ENCODE peak calls at places on chromosomes 1 and 21, in nine cellular contexts. One of them, this sample, is unnamed.

GRCh38 chr1:157140068-157140588 is 1.9 kb upstream of the ETV3 start:
- DNase-seq in heart left ventricle: no peak
- DNase-seq in left lung: no peak
- DNase-seq in PC-3: no peak
- DNase-seq in lung: no peak
- DNase-seq in GM06990: no peak
- DNase-seq in cardiac fibroblast: peak; percentile 12
- DNase-seq in suprapubic skin: no peak
- DNase-seq in tibial artery: no peak
- DNase-seq in this sample: no peak

GRCh38 chr1:83547903-83548302 is 451.0 kb downstream of the TTLL7 start:
- DNase-seq in heart left ventricle: no peak
- DNase-seq in left lung: no peak
- DNase-seq in PC-3: no peak
- DNase-seq in lung: no peak
- DNase-seq in GM06990: no peak
- DNase-seq in cardiac fibroblast: no peak
- DNase-seq in suprapubic skin: no peak
- DNase-seq in tibial artery: no peak
- DNase-seq in this sample: peak; percentile 76

GRCh38 chr1:3651939-3652537 is at the start of gene TP73:
- DNase-seq in heart left ventricle: no peak
- DNase-seq in left lung: no peak
- DNase-seq in PC-3: peak; percentile 23
- DNase-seq in lung: no peak
- DNase-seq in GM06990: peak; percentile 83
- DNase-seq in cardiac fibroblast: no peak
- DNase-seq in suprapubic skin: peak; percentile 54
- DNase-seq in tibial artery: no peak
- DNase-seq in this sample: no peak

GRCh38 chr21:33115586-33116541 is 45.9 kb downstream of the OLIG1 start:
- DNase-seq in heart left ventricle: no peak
- DNase-seq in left lung: no peak
- DNase-seq in PC-3: no peak
- DNase-seq in lung: no peak
- DNase-seq in GM06990: no peak
- DNase-seq in cardiac fibroblast: no peak
- DNase-seq in suprapubic skin: no peak
- DNase-seq in tibial artery: no peak
- DNase-seq in this sample: no peak

GRCh38 chr1:191530928-191531327 is 627.3 kb upstream of the RGS18 start:
- DNase-seq in heart left ventricle: no peak
- DNase-seq in left lung: no peak
- DNase-seq in PC-3: no peak
- DNase-seq in lung: no peak
- DNase-seq in GM06990: no peak
- DNase-seq in cardiac fibroblast: no peak
- DNase-seq in suprapubic skin: no peak
- DNase-seq in tibial artery: no peak
- DNase-seq in this sample: no peak

GRCh38 chr1:225848044-225848955 is 33.9 kb downstream of the TMEM63A start:
- DNase-seq in heart left ventricle: peak; percentile 50
- DNase-seq in left lung: no peak
- DNase-seq in PC-3: no peak
- DNase-seq in lung: no peak
- DNase-seq in GM06990: peak; percentile 67
- DNase-seq in cardiac fibroblast: no peak
- DNase-seq in suprapubic skin: no peak
- DNase-seq in tibial artery: no peak
- DNase-seq in this sample: no peak

GRCh38 chr1:176857632-176858031 is 306.9 kb downstream of the ASTN1 start:
- DNase-seq in heart left ventricle: no peak
- DNase-seq in left lung: no peak
- DNase-seq in PC-3: peak; percentile 21
- DNase-seq in lung: no peak
- DNase-seq in GM06990: no peak
- DNase-seq in cardiac fibroblast: no peak
- DNase-seq in suprapubic skin: no peak
- DNase-seq in tibial artery: no peak
- DNase-seq in this sample: no peak

GRCh38 chr1:8022395-8023286 is 3.5 kb downstream of the ERRFI1 start:
- DNase-seq in heart left ventricle: no peak
- DNase-seq in left lung: no peak
- DNase-seq in PC-3: no peak
- DNase-seq in lung: no peak
- DNase-seq in GM06990: no peak
- DNase-seq in cardiac fibroblast: peak; percentile 22
- DNase-seq in suprapubic skin: no peak
- DNase-seq in tibial artery: no peak
- DNase-seq in this sample: no peak

GRCh38 chr1:157252473-157252872 is 114.3 kb upstream of the ETV3 start:
- DNase-seq in heart left ventricle: no peak
- DNase-seq in left lung: no peak
- DNase-seq in PC-3: no peak
- DNase-seq in lung: no peak
- DNase-seq in GM06990: no peak
- DNase-seq in cardiac fibroblast: peak; percentile 28
- DNase-seq in suprapubic skin: no peak
- DNase-seq in tibial artery: no peak
- DNase-seq in this sample: no peak

GRCh38 chr21:15140321-15141019 is 75.7 kb upstream of the NRIP1 start:
- DNase-seq in heart left ventricle: no peak
- DNase-seq in left lung: no peak
- DNase-seq in PC-3: no peak
- DNase-seq in lung: no peak
- DNase-seq in GM06990: no peak
- DNase-seq in cardiac fibroblast: no peak
- DNase-seq in suprapubic skin: no peak
- DNase-seq in tibial artery: no peak
- DNase-seq in this sample: no peak

GRCh38 chr1:228490120-228491078 is 3.2 kb downstream of the RNF187 start:
- DNase-seq in heart left ventricle: peak; percentile 78
- DNase-seq in left lung: no peak
- DNase-seq in PC-3: peak; percentile 18
- DNase-seq in lung: no peak
- DNase-seq in GM06990: no peak
- DNase-seq in cardiac fibroblast: peak; percentile 25
- DNase-seq in suprapubic skin: no peak
- DNase-seq in tibial artery: no peak
- DNase-seq in this sample: peak; percentile 76

GRCh38 chr1:236524142-236524891 is 535 bp downstream of the LGALS8 start:
- DNase-seq in heart left ventricle: peak; percentile 27
- DNase-seq in left lung: peak; percentile 53
- DNase-seq in PC-3: peak; percentile 64
- DNase-seq in lung: peak; percentile 60
- DNase-seq in GM06990: peak; percentile 64
- DNase-seq in cardiac fibroblast: peak; percentile 95
- DNase-seq in suprapubic skin: peak; percentile 73
- DNase-seq in tibial artery: peak; percentile 43
- DNase-seq in this sample: peak; percentile 81

GRCh38 chr1:236523704-236524141 is at the start of gene LGALS8:
- DNase-seq in heart left ventricle: peak; percentile 95
- DNase-seq in left lung: peak; percentile 92
- DNase-seq in PC-3: peak; percentile 67
- DNase-seq in lung: peak; percentile 92
- DNase-seq in GM06990: peak; percentile 85
- DNase-seq in cardiac fibroblast: peak; percentile 85
- DNase-seq in suprapubic skin: peak; percentile 95
- DNase-seq in tibial artery: peak; percentile 90
- DNase-seq in this sample: peak; percentile 75

GRCh38 chr1:236522937-236523703 is 662 bp upstream of the LGALS8 start:
- DNase-seq in heart left ventricle: peak; percentile 54
- DNase-seq in left lung: peak; percentile 41
- DNase-seq in PC-3: peak; percentile 18
- DNase-seq in lung: peak; percentile 31
- DNase-seq in GM06990: no peak
- DNase-seq in cardiac fibroblast: no peak
- DNase-seq in suprapubic skin: no peak
- DNase-seq in tibial artery: no peak
- DNase-seq in this sample: no peak

GRCh38 chr1:236524892-236525179 is 1.1 kb downstream of the LGALS8 start:
- DNase-seq in heart left ventricle: no peak
- DNase-seq in left lung: no peak
- DNase-seq in PC-3: no peak
- DNase-seq in lung: no peak
- DNase-seq in GM06990: no peak
- DNase-seq in cardiac fibroblast: no peak
- DNase-seq in suprapubic skin: no peak
- DNase-seq in tibial artery: no peak
- DNase-seq in this sample: no peak

GRCh38 chr1:236526079-236526478 is 2.3 kb downstream of the LGALS8 start:
- DNase-seq in heart left ventricle: no peak
- DNase-seq in left lung: no peak
- DNase-seq in PC-3: no peak
- DNase-seq in lung: no peak
- DNase-seq in GM06990: no peak
- DNase-seq in cardiac fibroblast: no peak
- DNase-seq in suprapubic skin: no peak
- DNase-seq in tibial artery: no peak
- DNase-seq in this sample: no peak
- H3K4me3 ChIP-seq in heart left ventricle: no peak overlapping the region
- H3K4me3 ChIP-seq in left lung: no peak overlapping the region
- H3K4me3 ChIP-seq in PC-3: no peak overlapping the region
- H3K4me3 ChIP-seq in lung: no peak overlapping the region
- H3K4me3 ChIP-seq in GM06990: no peak overlapping the region
- H3K4me3 ChIP-seq in cardiac fibroblast: no peak overlapping the region
- H3K4me3 ChIP-seq in suprapubic skin: no peak overlapping the region
- H3K4me3 ChIP-seq in tibial artery: no peak overlapping the region
- H3K4me3 ChIP-seq in this sample: no peak overlapping the region

GRCh38 chr1:171985639-171986038 is 144.3 kb downstream of the DNM3 start:
- DNase-seq in heart left ventricle: no peak
- DNase-seq in left lung: no peak
- DNase-seq in PC-3: peak; percentile 71
- DNase-seq in lung: no peak
- DNase-seq in GM06990: no peak
- DNase-seq in cardiac fibroblast: no peak
- DNase-seq in suprapubic skin: no peak
- DNase-seq in tibial artery: no peak
- DNase-seq in this sample: no peak

GRCh38 chr1:171988243-171988642 is 146.9 kb downstream of the DNM3 start:
- DNase-seq in heart left ventricle: no peak
- DNase-seq in left lung: no peak
- DNase-seq in PC-3: peak; percentile 52
- DNase-seq in lung: no peak
- DNase-seq in GM06990: no peak
- DNase-seq in cardiac fibroblast: no peak
- DNase-seq in suprapubic skin: no peak
- DNase-seq in tibial artery: no peak
- DNase-seq in this sample: no peak

GRCh38 chr1:171984262-171984661 is 143.0 kb downstream of the DNM3 start:
- DNase-seq in heart left ventricle: peak; percentile 51
- DNase-seq in left lung: no peak
- DNase-seq in PC-3: no peak
- DNase-seq in lung: no peak
- DNase-seq in GM06990: no peak
- DNase-seq in cardiac fibroblast: no peak
- DNase-seq in suprapubic skin: no peak
- DNase-seq in tibial artery: no peak
- DNase-seq in this sample: peak; percentile 46

GRCh38 chr1:171983584-171983983 is 142.3 kb downstream of the DNM3 start:
- DNase-seq in heart left ventricle: no peak
- DNase-seq in left lung: no peak
- DNase-seq in PC-3: peak; percentile 80
- DNase-seq in lung: no peak
- DNase-seq in GM06990: no peak
- DNase-seq in cardiac fibroblast: peak; percentile 57
- DNase-seq in suprapubic skin: no peak
- DNase-seq in tibial artery: no peak
- DNase-seq in this sample: peak; percentile 62

DNA sequence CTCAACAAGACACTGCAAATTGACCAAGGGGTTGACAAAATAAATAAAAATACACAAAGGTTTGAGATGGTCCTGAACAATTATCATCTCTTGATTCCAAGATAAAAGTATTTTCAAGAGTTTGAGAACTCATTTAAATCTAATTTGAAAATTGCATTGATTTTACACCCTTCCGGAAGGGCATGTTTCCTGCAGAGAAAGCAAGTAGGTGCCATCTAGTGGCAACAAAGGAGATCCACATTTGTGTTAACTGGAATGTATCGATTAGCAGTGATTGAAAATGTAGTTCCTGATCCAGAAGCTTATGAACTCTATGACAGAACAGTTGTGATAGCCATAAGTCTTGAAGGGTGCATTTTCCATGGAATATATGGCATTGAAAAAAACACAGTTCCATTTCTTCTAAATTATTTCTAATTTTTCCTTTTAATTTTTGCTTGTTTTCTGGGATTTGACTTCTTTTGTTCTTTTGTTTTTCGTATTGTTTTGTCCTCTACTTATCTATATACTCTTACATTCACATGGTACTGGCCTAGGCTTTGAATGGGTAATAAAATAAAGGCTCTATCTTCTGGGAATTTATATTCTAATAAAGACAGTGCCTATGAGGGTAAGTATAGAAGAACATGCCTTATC is 143.7 kb downstream of the DNM3 start:
- DNase-seq in heart left ventricle: no peak
- DNase-seq in left lung: no peak
- DNase-seq in PC-3: peak; percentile 78
- DNase-seq in lung: no peak
- DNase-seq in GM06990: no peak
- DNase-seq in cardiac fibroblast: peak; percentile 55
- DNase-seq in suprapubic skin: no peak
- DNase-seq in tibial artery: no peak
- DNase-seq in this sample: peak; percentile 63
- TF ChIP-seq CTCF in heart left ventricle: peak; percentile 74
- TF ChIP-seq CTCF in left lung: peak; percentile 58
- TF ChIP-seq CTCF in PC-3: peak; percentile 99
- TF ChIP-seq CTCF in lung: peak; percentile 70
- TF ChIP-seq CTCF in GM06990: peak; percentile 71
- TF ChIP-seq CTCF in cardiac fibroblast: peak; percentile 72
- TF ChIP-seq CTCF in suprapubic skin: peak; percentile 70
- TF ChIP-seq CTCF in tibial artery: peak; percentile 72
- TF ChIP-seq CTCF in this sample: peak; percentile 77

GRCh38 chr1:46547481-46548383 is 3.7 kb downstream of the KNCN start:
- DNase-seq in heart left ventricle: no peak
- DNase-seq in left lung: no peak
- DNase-seq in PC-3: peak; percentile 70
- DNase-seq in lung: no peak
- DNase-seq in GM06990: no peak
- DNase-seq in cardiac fibroblast: peak; percentile 74
- DNase-seq in suprapubic skin: no peak
- DNase-seq in tibial artery: peak; percentile 17
- DNase-seq in this sample: peak; percentile 72
- H3K4me3 ChIP-seq in heart left ventricle: no peak overlapping the region
- H3K4me3 ChIP-seq in left lung: no peak overlapping the region
- H3K4me3 ChIP-seq in PC-3: peak overlapping the region; percentile 52
- H3K4me3 ChIP-seq in lung: no peak overlapping the region
- H3K4me3 ChIP-seq in GM06990: no peak overlapping the region
- H3K4me3 ChIP-seq in cardiac fibroblast: no peak overlapping the region
- H3K4me3 ChIP-seq in suprapubic skin: no peak overlapping the region
- H3K4me3 ChIP-seq in tibial artery: no peak overlapping the region
- H3K4me3 ChIP-seq in this sample: no peak overlapping the region

DNA sequence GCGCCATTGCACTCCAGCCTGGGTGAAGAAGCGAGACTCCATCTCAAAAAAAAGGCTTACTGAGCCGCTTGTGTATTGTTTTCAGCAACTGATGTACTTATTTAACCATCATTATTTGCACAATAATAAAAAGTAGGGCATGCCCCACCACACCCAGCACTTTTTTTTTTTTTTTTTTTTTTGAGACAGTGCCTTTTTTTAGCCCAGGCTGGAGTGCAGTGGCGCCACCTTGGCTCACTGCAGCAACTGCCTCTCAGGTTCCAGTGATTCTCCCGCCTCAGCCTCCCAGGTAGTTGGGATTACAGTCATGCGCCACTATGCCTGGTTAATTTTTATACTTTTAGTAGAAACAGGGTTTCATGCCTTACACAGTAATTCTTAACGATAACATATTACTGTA is 12.2 kb upstream of the TRNAU1AP start:
- DNase-seq in heart left ventricle: no peak
- DNase-seq in left lung: no peak
- DNase-seq in PC-3: peak; percentile 46
- DNase-seq in lung: no peak
- DNase-seq in GM06990: no peak
- DNase-seq in cardiac fibroblast: no peak
- DNase-seq in suprapubic skin: no peak
- DNase-seq in tibial artery: no peak
- DNase-seq in this sample: no peak
- TF ChIP-seq CTCF in heart left ventricle: no peak
- TF ChIP-seq CTCF in left lung: no peak
- TF ChIP-seq CTCF in PC-3: peak; percentile 59
- TF ChIP-seq CTCF in lung: no peak
- TF ChIP-seq CTCF in GM06990: no peak
- TF ChIP-seq CTCF in cardiac fibroblast: peak; percentile 7
- TF ChIP-seq CTCF in suprapubic skin: no peak
- TF ChIP-seq CTCF in tibial artery: no peak
- TF ChIP-seq CTCF in this sample: no peak